ENCODE peak calls at places on chromosomes 13 and 19, in nine cellular contexts. Z is body of pancreas; B is WERI-Rb-1; H is neuronal stem cell; R is hepatocyte; O is lower lobe of right lung; G is heart left ventricle; K is effector memory CD4-positive, alpha-beta T cell; D is Caco-2. Q is an unnamed sample. For H3K9me3, the result is how much of the 10 kb centered on the place peaks cover.

GRCh38 chr19:17351815-17352435 is 14.6 kb downstream of the GTPBP3 start:
- DNase-seq in B (no peak), G (no peak), K (no peak), D (no peak), R (no peak), H (no peak), O (no peak), Z (no peak), Q (no peak)

GRCh38 chr19:6802336-6803035 is 30.0 kb downstream of the VAV1 start:
- DNase-seq in D (no peak), Z (peak), K (peak), H (no peak), R (no peak), O (peak), G (peak), B (no peak), Q (peak)

GRCh38 chr19:5131866-5132561 is 163.1 kb downstream of the KDM4B start:
- DNase-seq in K (no peak), R (peak), H (peak), O (no peak), B (no peak), D (peak), G (no peak), Z (peak), Q (no peak)

GRCh38 chr13:51770681-51771417 is 33.1 kb downstream of the DHRS12 start:
- DNase-seq in G (no peak), H (no peak), D (no peak), B (no peak), K (no peak), Z (peak), O (no peak), R (no peak), Q (no peak)

GRCh38 chr13:42046448-42046847 is 2.0 kb upstream of the DGKH start:
- DNase-seq in H (no peak), Z (no peak), O (no peak), K (no peak), G (no peak), R (no peak), B (no peak), D (no peak), Q (no peak)

GRCh38 chr19:55519461-55520311 is 17.2 kb downstream of the SBK2 start:
- DNase-seq in O (no peak), Z (no peak), R (no peak), G (no peak), H (no peak), B (no peak), D (no peak), K (no peak), Q (no peak)

GRCh38 chr19:30722236-30722635 is 350.1 kb downstream of the ZNF536 start:
- DNase-seq in B (no peak), D (no peak), G (no peak), O (no peak), Z (no peak), R (no peak), K (no peak), H (no peak), Q (no peak)

GRCh38 chr19:17951151-17952040 is 15.5 kb upstream of the KCNN1 start:
- DNase-seq in K (no peak), Z (no peak), H (no peak), G (no peak), D (no peak), O (no peak), R (no peak), B (peak), Q (no peak)

GRCh38 chr13:21673592-21674270 is 2.9 kb downstream of the FGF9 start:
- DNase-seq in H (peak), D (peak), Z (peak), R (peak), G (peak), O (peak), B (no peak), K (no peak), Q (no peak)

GRCh38 chr13:64164435-64164834 is 2748.8 kb upstream of the PCDH20 start:
- DNase-seq in R (no peak), D (no peak), H (no peak), K (no peak), Z (peak), O (no peak), B (peak), G (peak), Q (no peak)

GRCh38 chr13:72990883-72991282 is 67.9 kb upstream of the KLF5 start:
- DNase-seq in H (no peak), R (no peak), G (no peak), O (no peak), B (no peak), Z (no peak), K (no peak), D (no peak), Q (no peak)

GRCh38 chr13:37640499-37640898 is 41.9 kb upstream of the POSTN start:
- DNase-seq in K (no peak), G (no peak), D (peak), R (peak), Z (no peak), H (no peak), B (peak), O (no peak), Q (no peak)

GRCh38 chr13:74562381-74562780 is 428.2 kb upstream of the KLF12 start:
- DNase-seq in B (no peak), H (no peak), G (no peak), O (no peak), D (no peak), K (no peak), R (no peak), Z (no peak), Q (no peak)

GRCh38 chr13:85379433-85379832 is 419.8 kb downstream of the SLITRK6 start:
- DNase-seq in B (no peak), G (no peak), O (no peak), R (no peak), K (no peak), H (no peak), D (no peak), Z (no peak), Q (no peak)

GRCh38 chr13:54733639-54734038 is 1705.0 kb downstream of the OLFM4 start:
- DNase-seq in D (peak), O (no peak), R (peak), B (no peak), K (no peak), Z (no peak), G (no peak), H (peak), Q (no peak)

GRCh38 chr19:51107406-51108065 is 673 bp downstream of the CTU1 start:
- DNase-seq in R (peak), O (no peak), Z (no peak), K (no peak), D (no peak), G (no peak), H (no peak), B (no peak), Q (no peak)

GRCh38 chr13:112351825-112352224 is 24.3 kb upstream of the SPACA7 start:
- DNase-seq in G (no peak), B (no peak), O (no peak), R (no peak), D (no peak), K (no peak), H (no peak), Z (no peak), Q (no peak)

GRCh38 chr13:48950507-48950886 is 25.2 kb upstream of the FNDC3A start:
- DNase-seq in D (no peak), H (no peak), K (no peak), G (no peak), O (no peak), B (no peak), R (no peak), Z (no peak), Q (no peak)
- H3K9me3 ChIP-seq in D (under half), H (under half), K (under half), G (under half), O (under half), B (under half), R (under half), Z (under half), Q (under half)

GRCh38 chr19:24166055-24166454 is 79.1 kb downstream of the ZNF254 start:
- DNase-seq in H (no peak), D (no peak), G (no peak), R (no peak), O (no peak), K (no peak), B (no peak), Z (no peak), Q (no peak)
- H3K9me3 ChIP-seq in H (under half), D (under half), G (under half), R (under half), O (half or more), K (under half), B (under half), Z (under half), Q (under half)

GRCh38 chr19:12345197-12345596 is 11.8 kb upstream of the ZNF563 start:
- DNase-seq in R (no peak), H (no peak), K (no peak), Z (no peak), G (no peak), D (no peak), B (no peak), O (no peak), Q (no peak)
- H3K9me3 ChIP-seq in R (under half), H (under half), K (under half), Z (under half), G (under half), D (under half), B (under half), O (half or more), Q (under half)

DNA sequence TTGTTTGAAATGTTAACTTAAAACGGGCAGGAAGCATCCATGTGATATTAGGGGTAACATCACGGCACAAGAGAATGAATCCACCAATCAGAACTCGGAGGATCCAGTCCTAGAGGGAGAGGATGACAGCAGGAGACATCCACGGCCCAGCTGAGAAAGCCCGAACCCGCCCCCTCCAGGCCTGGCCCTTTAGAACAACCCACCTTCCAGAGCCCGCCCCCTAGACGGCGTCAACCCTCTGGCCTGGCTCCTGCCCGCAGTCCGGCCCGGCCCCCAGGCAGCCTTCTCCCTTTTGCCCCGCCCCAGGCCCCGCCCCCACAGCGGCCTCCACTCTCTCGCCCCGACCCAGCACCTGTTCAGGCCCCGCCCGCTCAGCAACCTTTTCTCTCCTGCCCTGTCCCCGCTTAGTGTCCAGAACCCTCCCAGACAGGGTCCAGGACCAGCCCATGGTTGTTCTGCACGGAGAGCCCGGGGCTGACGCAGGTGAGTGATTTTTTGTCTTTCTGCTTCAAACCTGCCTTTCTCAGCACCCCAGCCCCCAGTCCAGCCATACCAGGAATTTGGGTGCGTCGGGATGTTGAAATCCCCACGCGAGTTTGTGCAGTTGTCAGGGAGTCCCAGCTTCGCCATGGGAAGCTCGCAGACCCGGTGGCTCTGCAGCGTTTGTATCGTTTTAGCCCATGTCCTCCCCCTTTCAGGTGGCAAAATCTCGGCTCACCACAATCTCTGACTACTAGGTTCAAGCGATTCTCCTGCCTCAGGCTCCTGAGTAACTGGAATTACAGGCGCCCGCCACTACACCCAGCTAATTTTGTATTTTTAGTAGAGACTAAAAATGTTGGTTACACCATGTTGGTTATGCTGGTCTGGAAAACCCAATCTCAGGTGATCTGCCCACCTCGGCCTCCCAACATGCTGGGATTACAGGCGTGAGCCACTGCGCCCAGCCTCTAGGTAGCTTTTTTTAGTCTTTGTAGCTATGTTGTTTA is 16.1 kb downstream of the ZNF816 start:
- DNase-seq in B (peak), H (no peak), R (peak), O (peak), G (peak), K (no peak), D (no peak), Z (peak), Q (no peak)
- H3K9me3 ChIP-seq in B (under half), H (under half), R (under half), O (half or more), G (under half), K (half or more), D (half or more), Z (under half), Q (under half)

Q was measured in T-helper 17 cell.